ENCODE peak calls at places on chromosomes 5 and 9, in five cellular contexts. L is dermis blood vessel endothelial cell, U is T-helper 1 cell, O is C1 segment of cervical spinal cord, K is sciatic nerve. V is an unnamed sample.

GRCh38 chr5:134113908-134114875 is at the start of gene TCF7:
- DNase-seq in L (peak), U (peak), O (no peak), K (peak), V (peak)

GRCh38 chr5:39284552-39284951 is 65.2 kb upstream of the FYB1 start:
- DNase-seq in L (no peak), U (no peak), O (no peak), K (no peak), V (no peak)

GRCh38 chr5:37495210-37495609 is 116.1 kb downstream of the WDR70 start:
- DNase-seq in L (peak), U (no peak), O (no peak), K (no peak), V (no peak)

GRCh38 chr5:176803943-176804498 is 6.3 kb upstream of the UNC5A start:
- DNase-seq in L (peak), U (no peak), O (no peak), K (no peak), V (no peak)

GRCh38 chr5:91024727-91025126 is 358.4 kb downstream of the ARRDC3 start:
- DNase-seq in L (no peak), U (no peak), O (no peak), K (no peak), V (no peak)

GRCh38 chr9:107312651-107313050 is 29.6 kb downstream of the RAD23B start:
- DNase-seq in L (no peak), U (no peak), O (no peak), K (no peak), V (no peak)

GRCh38 chr9:4491621-4491975 is 1.3 kb downstream of the SLC1A1 start:
- DNase-seq in L (no peak), U (no peak), O (no peak), K (no peak), V (no peak)

GRCh38 chr5:72523960-72524582 is 16.9 kb upstream of the ZNF366 start:
- DNase-seq in L (peak), U (no peak), O (no peak), K (no peak), V (no peak)

GRCh38 chr5:1392801-1393565 is 48.1 kb upstream of the CLPTM1L start:
- DNase-seq in L (no peak), U (no peak), O (no peak), K (no peak), V (no peak)

GRCh38 chr9:69535296-69535832 is 136.8 kb downstream of the APBA1 start:
- DNase-seq in L (no peak), U (no peak), O (no peak), K (no peak), V (no peak)

GRCh38 chr5:120155873-120156272 is 308.2 kb upstream of the PRR16 start:
- DNase-seq in L (no peak), U (no peak), O (no peak), K (no peak), V (no peak)

GRCh38 chr5:114695292-114695904 is 333.5 kb downstream of the KCNN2 start:
- DNase-seq in L (no peak), U (no peak), O (no peak), K (no peak), V (no peak)

GRCh38 chr5:81751836-81752643 is 1.1 kb upstream of the SSBP2 start:
- DNase-seq in L (peak), U (peak), O (no peak), K (peak), V (no peak)

GRCh38 chr9:85859751-85860150 is 81.2 kb upstream of the NAA35 start:
- DNase-seq in L (no peak), U (no peak), O (no peak), K (no peak), V (peak)

GRCh38 chr5:81948349-81948748 is 23.5 kb upstream of the ATG10 start:
- DNase-seq in L (no peak), U (no peak), O (no peak), K (no peak), V (no peak)